ENCODE peak calls at places on chromosomes 3 and 15, in six cellular contexts. One of them, this sample, is unnamed.

GRCh38 chr3:135633078-135633477 is 332.4 kb upstream of the PPP2R3A start:
- DNase-seq in suprapubic skin: no peak
- DNase-seq in tibial nerve: no peak
- DNase-seq in ovary: no peak
- DNase-seq in gastrocnemius medialis: no peak
- DNase-seq in upper lobe of left lung: no peak
- DNase-seq in this sample: no peak

GRCh38 chr15:30905821-30906220 is 2.1 kb downstream of the FAN1 start:
- DNase-seq in upper lobe of left lung: no peak
- DNase-seq in tibial nerve: no peak
- DNase-seq in gastrocnemius medialis: no peak
- DNase-seq in suprapubic skin: no peak
- DNase-seq in ovary: no peak
- DNase-seq in this sample: no peak

GRCh38 chr3:117558681-117559080 is 849.1 kb downstream of the TUSC7 start:
- DNase-seq in upper lobe of left lung: no peak
- DNase-seq in tibial nerve: no peak
- DNase-seq in gastrocnemius medialis: no peak
- DNase-seq in suprapubic skin: no peak
- DNase-seq in ovary: no peak
- DNase-seq in this sample: no peak

GRCh38 chr15:79432345-79433311 is 492 bp downstream of the MINAR1 start:
- DNase-seq in tibial nerve: no peak
- DNase-seq in upper lobe of left lung: no peak
- DNase-seq in suprapubic skin: no peak
- DNase-seq in gastrocnemius medialis: no peak
- DNase-seq in ovary: no peak
- DNase-seq in this sample: no peak

GRCh38 chr3:130658666-130659065 is 88.0 kb downstream of the PIK3R4 start:
- DNase-seq in upper lobe of left lung: no peak
- DNase-seq in ovary: peak
- DNase-seq in suprapubic skin: no peak
- DNase-seq in gastrocnemius medialis: no peak
- DNase-seq in tibial nerve: no peak
- DNase-seq in this sample: no peak

GRCh38 chr3:131174752-131175151 is 148.1 kb downstream of the NEK11 start:
- DNase-seq in suprapubic skin: no peak
- DNase-seq in tibial nerve: no peak
- DNase-seq in upper lobe of left lung: no peak
- DNase-seq in ovary: no peak
- DNase-seq in gastrocnemius medialis: no peak
- DNase-seq in this sample: no peak

GRCh38 chr3:46386206-46386605 is 15.5 kb downstream of the CCR5 start:
- DNase-seq in ovary: no peak
- DNase-seq in suprapubic skin: no peak
- DNase-seq in upper lobe of left lung: peak
- DNase-seq in tibial nerve: no peak
- DNase-seq in gastrocnemius medialis: no peak
- DNase-seq in this sample: no peak

GRCh38 chr3:47291158-47291753 is 8.5 kb downstream of the KLHL18 start:
- DNase-seq in suprapubic skin: no peak
- DNase-seq in tibial nerve: no peak
- DNase-seq in upper lobe of left lung: no peak
- DNase-seq in gastrocnemius medialis: no peak
- DNase-seq in ovary: no peak
- DNase-seq in this sample: no peak

DNA sequence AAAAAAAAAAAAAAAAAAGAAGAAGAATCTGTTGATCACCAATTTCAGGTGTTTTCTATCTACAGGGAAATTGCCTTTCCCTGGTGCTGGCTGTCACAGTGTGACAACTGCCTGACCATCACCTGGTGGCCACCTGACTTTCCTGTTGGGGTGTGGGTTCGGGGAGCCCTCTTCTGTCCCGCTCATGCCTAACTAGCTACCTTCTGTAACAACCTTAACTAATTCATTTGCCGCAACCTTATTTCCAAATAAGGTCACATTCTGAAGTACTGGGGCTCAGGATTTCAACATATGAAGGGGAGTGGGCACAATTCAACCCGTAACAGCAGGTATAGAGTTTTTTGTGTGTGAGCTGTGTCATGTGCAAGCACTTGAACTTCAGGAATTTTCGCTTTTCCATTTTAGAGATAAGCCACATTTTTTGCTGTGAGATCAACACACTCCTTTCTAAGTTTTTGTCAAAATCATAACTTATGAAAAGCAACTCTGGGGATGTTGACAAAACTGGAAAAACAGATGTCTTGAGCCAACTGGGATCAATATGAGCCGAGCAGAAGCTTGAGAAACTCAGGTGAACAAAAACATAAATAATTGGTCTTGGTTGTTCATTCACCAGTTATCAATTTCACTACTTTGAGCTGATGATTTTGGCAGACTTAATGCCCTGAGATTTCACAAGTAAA is 242.0 kb upstream of the RGMA start:
- DNase-seq in suprapubic skin: no peak
- DNase-seq in upper lobe of left lung: no peak
- DNase-seq in gastrocnemius medialis: no peak
- DNase-seq in ovary: no peak
- DNase-seq in tibial nerve: no peak
- DNase-seq in this sample: no peak
- H3K27ac ChIP-seq in suprapubic skin: no peak
- H3K27ac ChIP-seq in upper lobe of left lung: no peak
- H3K27ac ChIP-seq in gastrocnemius medialis: no peak
- H3K27ac ChIP-seq in ovary: no peak
- H3K27ac ChIP-seq in tibial nerve: no peak
- H3K27ac ChIP-seq in this sample: no peak

DNA sequence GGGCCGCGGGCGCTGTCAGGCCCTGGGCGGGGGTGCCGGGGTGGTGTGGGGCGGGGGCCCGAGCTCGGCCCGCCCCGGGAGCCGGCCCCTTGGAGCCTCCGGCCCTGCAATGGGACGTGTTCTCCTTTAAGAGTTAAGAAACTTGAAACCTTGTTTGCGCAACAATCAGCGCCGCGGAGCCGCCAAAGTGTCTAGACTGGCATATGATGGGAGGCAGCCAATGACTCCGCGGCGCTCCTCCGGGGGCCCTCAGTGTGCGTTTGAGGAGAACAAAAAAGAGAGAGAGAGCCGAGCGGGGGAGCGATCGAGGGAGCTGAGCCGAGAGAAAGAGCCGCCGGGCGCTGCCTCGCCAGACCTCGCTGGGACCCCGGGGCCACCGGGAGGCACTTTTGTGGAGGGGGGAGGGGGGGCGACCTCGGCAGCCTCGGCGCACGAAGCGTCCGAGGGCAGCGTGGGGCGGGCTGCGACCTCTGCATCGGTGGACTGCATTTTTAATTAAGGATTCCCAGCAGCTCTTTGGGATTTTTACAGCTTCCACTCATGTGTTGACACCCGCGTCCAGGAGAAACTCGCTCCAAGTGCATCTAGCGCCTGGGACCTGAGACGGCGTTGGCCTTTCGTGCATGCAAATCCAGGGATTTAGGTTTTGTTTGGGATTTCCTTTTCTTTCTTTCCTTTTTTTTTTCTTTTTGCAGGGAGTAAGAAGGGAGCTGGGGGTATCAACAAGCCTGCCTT is at the start of gene SMAD6:
- DNase-seq in ovary: peak
- DNase-seq in suprapubic skin: peak
- DNase-seq in gastrocnemius medialis: peak
- DNase-seq in upper lobe of left lung: peak
- DNase-seq in tibial nerve: peak
- DNase-seq in this sample: peak
- TF ChIP-seq POLR2A in ovary: peak
- TF ChIP-seq POLR2A in suprapubic skin: no peak
- TF ChIP-seq POLR2A in gastrocnemius medialis: peak
- TF ChIP-seq POLR2A in upper lobe of left lung: peak
- TF ChIP-seq POLR2A in tibial nerve: peak
- TF ChIP-seq POLR2A in this sample: no peak

GRCh38 chr15:100198442-100198841 is 143.3 kb downstream of the ADAMTS17 start:
- DNase-seq in suprapubic skin: no peak
- DNase-seq in gastrocnemius medialis: no peak
- DNase-seq in tibial nerve: no peak
- DNase-seq in upper lobe of left lung: no peak
- DNase-seq in ovary: no peak
- DNase-seq in this sample: no peak

GRCh38 chr15:100196326-100197058 is 145.3 kb downstream of the ADAMTS17 start:
- DNase-seq in tibial nerve: no peak
- DNase-seq in gastrocnemius medialis: no peak
- DNase-seq in upper lobe of left lung: no peak
- DNase-seq in suprapubic skin: no peak
- DNase-seq in ovary: no peak
- DNase-seq in this sample: no peak

GRCh38 chr15:100192092-100192695 is 149.6 kb downstream of the ADAMTS17 start:
- DNase-seq in ovary: no peak
- DNase-seq in gastrocnemius medialis: no peak
- DNase-seq in suprapubic skin: peak
- DNase-seq in upper lobe of left lung: no peak
- DNase-seq in tibial nerve: no peak
- DNase-seq in this sample: no peak

GRCh38 chr15:100193277-100193860 is 148.4 kb downstream of the ADAMTS17 start:
- DNase-seq in suprapubic skin: peak
- DNase-seq in ovary: no peak
- DNase-seq in upper lobe of left lung: no peak
- DNase-seq in gastrocnemius medialis: no peak
- DNase-seq in tibial nerve: no peak
- DNase-seq in this sample: no peak

DNA sequence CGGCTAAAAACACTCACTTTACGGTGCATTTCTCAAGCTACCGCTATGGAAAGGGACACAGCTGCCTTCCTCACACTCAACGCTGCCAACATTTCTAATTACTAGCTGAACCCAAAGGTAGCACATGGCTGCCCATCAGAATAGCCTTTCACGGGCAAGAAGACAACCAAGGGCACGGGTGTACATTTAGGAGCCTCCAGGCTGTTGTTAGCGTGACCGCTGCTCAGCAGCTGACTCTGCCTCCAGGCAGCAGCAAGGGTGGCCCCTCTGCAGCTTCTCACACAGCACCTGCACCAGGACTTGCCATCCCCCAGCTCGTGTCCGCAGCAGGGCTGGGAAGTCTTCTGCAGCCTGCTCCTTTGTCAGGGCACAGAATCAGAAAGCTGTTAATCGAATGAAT is 146.8 kb downstream of the ADAMTS17 start:
- DNase-seq in upper lobe of left lung: no peak
- DNase-seq in ovary: no peak
- DNase-seq in suprapubic skin: no peak
- DNase-seq in gastrocnemius medialis: no peak
- DNase-seq in tibial nerve: no peak
- DNase-seq in this sample: no peak
- H3K27ac ChIP-seq in upper lobe of left lung: no peak
- H3K27ac ChIP-seq in ovary: no peak
- H3K27ac ChIP-seq in suprapubic skin: no peak
- H3K27ac ChIP-seq in gastrocnemius medialis: no peak
- H3K27ac ChIP-seq in tibial nerve: no peak
- H3K27ac ChIP-seq in this sample: no peak

GRCh38 chr3:149657796-149658443 is at the start of gene WWTR1:
- DNase-seq in gastrocnemius medialis: peak
- DNase-seq in suprapubic skin: peak
- DNase-seq in tibial nerve: peak
- DNase-seq in upper lobe of left lung: peak
- DNase-seq in ovary: peak
- DNase-seq in this sample: peak
- TF ChIP-seq POLR2A in gastrocnemius medialis: peak
- TF ChIP-seq POLR2A in suprapubic skin: peak
- TF ChIP-seq POLR2A in tibial nerve: peak
- TF ChIP-seq POLR2A in upper lobe of left lung: peak
- TF ChIP-seq POLR2A in ovary: peak
- TF ChIP-seq POLR2A in this sample: peak

GRCh38 chr3:42264399-42265058 is 1.5 kb downstream of the CCK start:
- DNase-seq in ovary: no peak
- DNase-seq in upper lobe of left lung: peak
- DNase-seq in gastrocnemius medialis: peak
- DNase-seq in suprapubic skin: no peak
- DNase-seq in tibial nerve: no peak
- DNase-seq in this sample: peak

GRCh38 chr3:42265059-42265991 is 660 bp downstream of the CCK start:
- DNase-seq in gastrocnemius medialis: no peak
- DNase-seq in ovary: no peak
- DNase-seq in suprapubic skin: no peak
- DNase-seq in tibial nerve: no peak
- DNase-seq in upper lobe of left lung: no peak
- DNase-seq in this sample: no peak

GRCh38 chr3:42262525-42262924 is 3.5 kb downstream of the CCK start:
- DNase-seq in ovary: no peak
- DNase-seq in gastrocnemius medialis: no peak
- DNase-seq in suprapubic skin: no peak
- DNase-seq in upper lobe of left lung: no peak
- DNase-seq in tibial nerve: no peak
- DNase-seq in this sample: no peak

GRCh38 chr3:42266085-42266484 is at the start of gene CCK:
- DNase-seq in ovary: no peak
- DNase-seq in suprapubic skin: no peak
- DNase-seq in tibial nerve: no peak
- DNase-seq in upper lobe of left lung: no peak
- DNase-seq in gastrocnemius medialis: no peak
- DNase-seq in this sample: no peak

DNA sequence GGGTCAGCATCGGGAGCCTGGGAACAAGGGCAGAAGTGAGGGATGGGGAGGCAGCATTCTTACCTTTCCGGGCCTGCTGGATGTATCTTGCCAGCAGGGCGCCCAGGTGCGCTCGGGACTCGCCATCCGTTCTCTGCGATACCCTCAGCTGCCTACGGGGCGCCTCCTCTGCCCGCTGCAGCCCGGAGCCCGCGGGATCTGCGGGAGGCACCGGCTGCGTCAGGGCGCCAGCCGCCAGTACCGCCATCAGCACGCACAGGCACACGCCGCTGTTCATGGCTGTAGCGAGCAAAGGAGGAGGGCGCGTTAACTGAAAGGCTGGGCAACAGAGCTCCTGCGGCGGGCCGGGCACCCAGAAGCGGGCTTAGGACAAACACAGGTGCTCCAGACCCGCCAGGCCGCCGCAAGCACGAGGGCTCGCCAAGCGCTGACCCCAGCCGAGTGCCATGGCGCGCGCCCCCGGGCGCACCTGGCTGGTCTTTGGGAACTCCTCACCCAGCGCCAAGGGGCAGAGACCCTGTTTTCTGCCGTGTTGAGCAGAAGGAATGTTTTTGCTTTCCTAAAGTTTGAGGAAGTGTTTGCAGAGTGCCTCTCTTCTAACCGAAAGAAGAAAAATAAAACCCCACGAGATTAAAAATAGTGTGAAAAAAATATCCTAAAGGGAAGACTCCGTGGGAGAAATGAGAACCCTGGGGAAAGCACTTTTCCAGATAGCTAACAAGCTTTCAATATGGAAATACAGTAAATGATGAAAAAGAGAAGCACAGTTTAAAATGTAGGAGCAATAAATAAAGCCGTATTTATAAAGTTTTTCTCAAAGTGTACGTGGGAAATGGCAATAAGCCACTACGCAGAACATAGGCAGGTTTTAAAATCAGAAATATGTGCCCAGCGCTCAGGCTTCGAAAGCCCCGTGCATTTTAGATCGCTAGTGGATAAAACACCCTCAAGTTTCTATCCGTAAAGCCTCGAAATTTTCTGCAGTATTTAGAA is 2.3 kb downstream of the CCK start:
- DNase-seq in upper lobe of left lung: no peak
- DNase-seq in tibial nerve: no peak
- DNase-seq in suprapubic skin: no peak
- DNase-seq in ovary: no peak
- DNase-seq in gastrocnemius medialis: no peak
- DNase-seq in this sample: no peak
- H3K27ac ChIP-seq in upper lobe of left lung: no peak
- H3K27ac ChIP-seq in tibial nerve: no peak
- H3K27ac ChIP-seq in suprapubic skin: no peak
- H3K27ac ChIP-seq in ovary: no peak
- H3K27ac ChIP-seq in gastrocnemius medialis: no peak
- H3K27ac ChIP-seq in this sample: no peak